ENCODE peak calls at places on chromosomes 4 and X, in five cellular contexts. J is astrocyte of the spinal cord, U is NCI-H524, Y is Ammon's horn, F is PC-9. L is an unnamed sample.

GRCh38 chrX:13652256-13653021 is 502 bp upstream of the TCEANC start:
- DNase-seq in U (no peak), F (peak), J (peak), Y (no peak), L (peak)

GRCh38 chr4:87118826-87119225 is 101.6 kb downstream of the KLHL8 start:
- DNase-seq in J (peak), Y (no peak), U (no peak), F (no peak), L (no peak)

GRCh38 chr4:71006203-71006907 is 12.9 kb downstream of the DCK start:
- DNase-seq in Y (no peak), F (no peak), U (no peak), J (no peak), L (no peak)

GRCh38 chrX:69027181-69028005 is 137.9 kb downstream of the PJA1 start:
- DNase-seq in U (no peak), F (no peak), Y (no peak), J (peak), L (peak)

GRCh38 chr4:38310446-38311043 is 350.3 kb downstream of the PTTG2 start:
- DNase-seq in U (no peak), J (peak), Y (no peak), F (no peak), L (no peak)

GRCh38 chr4:17957689-17958088 is 63.9 kb downstream of the LCORL start:
- DNase-seq in F (no peak), Y (no peak), U (no peak), J (peak), L (no peak)

GRCh38 chr4:139266583-139267257 is 13.3 kb downstream of the MGARP start:
- DNase-seq in Y (peak), J (peak), F (peak), U (no peak), L (peak)

GRCh38 chr4:186820371-186820990 is 96.8 kb upstream of the FAT1 start:
- DNase-seq in F (no peak), Y (no peak), J (peak), U (peak), L (no peak)

GRCh38 chr4:111492501-111492900 is 652.8 kb upstream of the FAM241A start:
- DNase-seq in U (no peak), J (no peak), Y (no peak), F (no peak), L (no peak)

GRCh38 chrX:71056857-71057256 is 11.3 kb downstream of the SNX12 start:
- DNase-seq in Y (no peak), J (no peak), F (no peak), U (no peak), L (no peak)

GRCh38 chr4:72318771-72319170 is 250.2 kb downstream of the ADAMTS3 start:
- DNase-seq in F (no peak), U (no peak), J (peak), Y (no peak), L (no peak)

GRCh38 chr4:124940387-124940786 is 227.9 kb upstream of the ANKRD50 start:
- DNase-seq in Y (no peak), J (peak), U (no peak), F (no peak), L (peak)

GRCh38 chr4:139469869-139470268 is 15.9 kb downstream of the RAB33B start:
- DNase-seq in Y (no peak), F (no peak), U (no peak), J (no peak), L (no peak)

GRCh38 chrX:258291-259040 is 22.7 kb upstream of the PLCXD1 start:
- DNase-seq in U (no peak), Y (no peak), J (no peak), F (no peak), L (no peak)

GRCh38 chrX:17743913-17744312 is 6.6 kb downstream of the SCML1 start:
- DNase-seq in J (no peak), F (no peak), Y (no peak), U (no peak), L (no peak)

GRCh38 chrX:41308884-41309655 is 24.9 kb upstream of the DDX3X start:
- DNase-seq in Y (peak), U (no peak), J (no peak), F (no peak), L (no peak)

GRCh38 chr4:17510582-17510981 is 1.3 kb downstream of the QDPR start:
- DNase-seq in J (no peak), F (no peak), Y (peak), U (no peak), L (no peak)

GRCh38 chr4:21593268-21594002 is 355.1 kb downstream of the KCNIP4 start:
- DNase-seq in U (peak), F (no peak), J (peak), Y (no peak), L (no peak)

GRCh38 chrX:47170861-47171692 is 22.6 kb upstream of the UBA1 start:
- DNase-seq in J (no peak), Y (no peak), U (no peak), F (no peak), L (no peak)

GRCh38 chr4:133084421-133084820 is 64.7 kb upstream of the PCDH10 start:
- DNase-seq in F (no peak), J (no peak), U (no peak), Y (no peak), L (no peak)

GRCh38 chr4:100632163-100632562 is 114.3 kb upstream of the EMCN start:
- DNase-seq in J (no peak), U (no peak), F (no peak), Y (no peak), L (no peak)

GRCh38 chrX:150161092-150161672 is 201.9 kb upstream of the MAMLD1 start:
- DNase-seq in Y (no peak), F (no peak), J (no peak), U (no peak), L (peak)

GRCh38 chrX:53223068-53223693 is 1.8 kb downstream of the KDM5C start:
- DNase-seq in J (no peak), F (peak), Y (no peak), U (no peak), L (no peak)

GRCh38 chr4:86497980-86498379 is 96.1 kb upstream of the PTPN13 start:
- DNase-seq in Y (peak), J (no peak), U (no peak), F (no peak), L (peak)

GRCh38 chr4:181860668-181861067 is 382.5 kb upstream of the TENM3 start:
- DNase-seq in Y (no peak), J (peak), U (no peak), F (no peak), L (no peak)

GRCh38 chr4:104615926-104616325 is 121.2 kb upstream of the CXXC4 start:
- DNase-seq in J (no peak), F (no peak), U (no peak), Y (no peak), L (no peak)

GRCh38 chrX:41475611-41476241 is 28.6 kb downstream of the NYX start:
- DNase-seq in F (no peak), U (no peak), Y (peak), J (no peak), L (no peak)

GRCh38 chr4:39541987-39542632 is 14.9 kb upstream of the UGDH start:
- DNase-seq in Y (no peak), U (no peak), F (no peak), J (no peak), L (no peak)

GRCh38 chrX:21132686-21133393 is 241.4 kb upstream of the CNKSR2 start:
- DNase-seq in F (no peak), U (no peak), J (no peak), Y (no peak), L (peak)

GRCh38 chr4:5165419-5166369 is 114.4 kb downstream of the STK32B start:
- DNase-seq in F (no peak), J (peak), Y (no peak), U (no peak), L (no peak)

GRCh38 chr4:8641256-8641655 is 48.7 kb downstream of the CPZ start:
- DNase-seq in U (no peak), J (no peak), F (no peak), Y (no peak), L (no peak)

GRCh38 chr4:15805583-15806517 is 27.7 kb downstream of the CD38 start:
- DNase-seq in J (peak), U (peak), Y (peak), F (peak), L (peak)

GRCh38 chr4:83282049-83282535 is 2.5 kb downstream of the COQ2 start:
- DNase-seq in Y (peak), U (peak), F (peak), J (peak), L (peak)

GRCh38 chrX:74251006-74251930 is 52.7 kb upstream of the ZCCHC13 start:
- DNase-seq in F (peak), U (no peak), Y (peak), J (no peak), L (peak)

GRCh38 chr4:86306816-86307215 is 53.0 kb downstream of the MAPK10 start:
- DNase-seq in U (no peak), F (no peak), J (peak), Y (no peak), L (no peak)

GRCh38 chrX:20029728-20030127 is 38.9 kb upstream of the BCLAF3 start:
- DNase-seq in J (no peak), F (peak), U (no peak), Y (no peak), L (peak)